ENCODE peak calls at places on chromosome 4, in nine cellular contexts. L is mammary epithelial cell; H is fibroblast of pulmonary artery; A is CD8-positive, alpha-beta T cell; I is kidney epithelial cell; G is AG09309; S is pancreas; J is ascending aorta; M is astrocyte. R is an unnamed sample.

GRCh38 chr4:95129708-95130343 is 372.1 kb downstream of the BMPR1B start:
- DNase-seq in M (peak), I (peak), G (peak), S (peak), A (no peak), H (peak), J (peak), L (peak), R (peak)

GRCh38 chr4:127045872-127046271 is 586.9 kb upstream of the INTU start:
- DNase-seq in A (no peak), J (no peak), H (no peak), L (peak), M (no peak), S (no peak), G (no peak), I (no peak), R (no peak)

GRCh38 chr4:41358626-41359025 is 101.9 kb downstream of the UCHL1 start:
- DNase-seq in G (no peak), L (no peak), H (no peak), M (peak), A (no peak), S (no peak), J (no peak), I (no peak), R (no peak)

GRCh38 chr4:20249333-20249732 is 2.4 kb upstream of the SLIT2 start:
- DNase-seq in L (no peak), H (peak), M (peak), G (no peak), I (no peak), J (no peak), S (no peak), A (no peak), R (peak)

GRCh38 chr4:152534541-152535231 is 1.2 kb downstream of the FBXW7 start:
- DNase-seq in M (peak), L (peak), G (no peak), J (peak), I (no peak), H (peak), A (peak), S (peak), R (peak)

GRCh38 chr4:100841911-100842310 is 324.1 kb upstream of the EMCN start:
- DNase-seq in A (no peak), J (no peak), I (no peak), S (no peak), G (no peak), L (no peak), M (peak), H (peak), R (peak)

GRCh38 chr4:164446516-164446915 is 307.4 kb upstream of the SMIM31 start:
- DNase-seq in A (no peak), L (peak), H (peak), I (peak), M (peak), J (no peak), S (no peak), G (no peak), R (peak)

GRCh38 chr4:153661215-153661822 is 22.8 kb upstream of the TLR2 start:
- DNase-seq in J (no peak), M (no peak), H (peak), S (no peak), G (peak), A (no peak), L (peak), I (no peak), R (peak)

GRCh38 chr4:26496207-26496783 is 6.0 kb upstream of the CCKAR start:
- DNase-seq in I (no peak), J (no peak), H (no peak), S (no peak), G (no peak), A (no peak), L (no peak), M (no peak), R (no peak)

GRCh38 chr4:38976308-38976707 is 55.9 kb downstream of the TMEM156 start:
- DNase-seq in I (no peak), G (no peak), L (no peak), H (no peak), A (no peak), M (no peak), J (no peak), S (no peak), R (no peak)

GRCh38 chr4:19592391-19592790 is 659.3 kb upstream of the SLIT2 start:
- DNase-seq in A (no peak), I (no peak), L (no peak), H (peak), J (no peak), G (no peak), S (no peak), M (no peak), R (no peak)

GRCh38 chr4:81421346-81422218 is 50.1 kb downstream of the RASGEF1B start:
- DNase-seq in A (no peak), G (no peak), H (peak), L (peak), J (no peak), I (peak), S (no peak), M (peak), R (peak)

GRCh38 chr4:27861381-27861787 is 1000.7 kb downstream of the STIM2 start:
- DNase-seq in A (no peak), I (no peak), M (no peak), L (peak), G (peak), J (no peak), H (peak), S (peak), R (peak)

GRCh38 chr4:54423066-54423465 is 194.0 kb downstream of the PDGFRA start:
- DNase-seq in L (peak), S (no peak), G (peak), H (no peak), M (peak), J (no peak), A (no peak), I (no peak), R (no peak)

GRCh38 chr4:139419388-139419914 is 34.5 kb upstream of the RAB33B start:
- DNase-seq in L (peak), H (peak), A (no peak), J (peak), I (peak), M (peak), S (peak), G (peak), R (peak)

DNA sequence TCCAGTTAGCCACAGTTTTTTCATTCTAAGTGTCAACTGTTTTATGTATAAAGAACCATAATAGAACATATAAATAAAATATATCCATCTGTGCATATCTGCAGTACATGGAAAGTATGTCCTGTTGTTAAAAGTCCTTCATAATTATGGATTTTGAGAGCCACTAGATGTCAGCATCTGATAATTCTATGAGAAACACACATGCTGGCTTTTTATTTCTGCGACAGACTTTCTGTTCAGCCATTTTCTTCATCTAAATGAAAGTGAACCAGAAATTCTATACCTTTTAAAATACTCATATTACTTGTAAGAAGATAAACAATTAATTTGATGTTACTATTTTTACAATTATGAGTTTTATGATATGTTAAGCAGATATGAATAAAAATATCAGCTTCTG is 251.4 kb downstream of the GPM6A start:
- DNase-seq in M (peak), L (peak), S (no peak), J (no peak), G (peak), A (no peak), I (peak), H (peak), R (peak)
- TF ChIP-seq CTCF in M (peak), L (peak), S (no peak), J (no peak), G (peak), A (no peak), I (peak), H (peak), R (peak)

DNA sequence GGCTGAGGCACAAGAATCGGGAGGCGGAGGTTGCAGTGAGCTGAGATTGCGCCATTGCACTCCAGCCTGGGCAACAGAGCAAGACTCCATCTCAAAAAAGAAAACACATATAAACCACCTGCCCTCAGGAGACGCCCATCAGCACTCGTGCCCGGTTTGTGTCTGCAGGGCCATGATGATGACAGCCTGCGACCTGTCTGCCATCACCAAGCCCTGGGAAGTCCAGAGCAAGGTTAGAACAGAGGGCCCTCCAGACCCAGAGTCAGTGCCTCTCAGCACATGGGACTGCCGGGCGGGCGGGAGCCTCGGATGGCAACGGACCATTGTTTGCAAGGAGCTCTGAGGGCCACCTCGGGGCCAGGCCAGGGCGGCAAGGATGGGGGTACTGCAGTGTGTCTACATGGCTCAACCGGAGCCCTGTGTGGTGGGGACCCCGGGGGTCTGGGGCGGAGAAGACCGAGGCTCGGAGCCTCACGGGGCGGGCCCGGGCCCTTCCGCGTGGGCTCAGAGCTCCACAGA is 9.3 kb downstream of the ATP5ME start:
- DNase-seq in G (no peak), J (peak), L (no peak), I (no peak), S (peak), M (no peak), H (no peak), A (no peak), R (no peak)
- H3K4me3 ChIP-seq in G (no peak), J (no peak), L (no peak), I (no peak), S (no peak), M (no peak), H (no peak), A (peak), R (no peak)

DNA sequence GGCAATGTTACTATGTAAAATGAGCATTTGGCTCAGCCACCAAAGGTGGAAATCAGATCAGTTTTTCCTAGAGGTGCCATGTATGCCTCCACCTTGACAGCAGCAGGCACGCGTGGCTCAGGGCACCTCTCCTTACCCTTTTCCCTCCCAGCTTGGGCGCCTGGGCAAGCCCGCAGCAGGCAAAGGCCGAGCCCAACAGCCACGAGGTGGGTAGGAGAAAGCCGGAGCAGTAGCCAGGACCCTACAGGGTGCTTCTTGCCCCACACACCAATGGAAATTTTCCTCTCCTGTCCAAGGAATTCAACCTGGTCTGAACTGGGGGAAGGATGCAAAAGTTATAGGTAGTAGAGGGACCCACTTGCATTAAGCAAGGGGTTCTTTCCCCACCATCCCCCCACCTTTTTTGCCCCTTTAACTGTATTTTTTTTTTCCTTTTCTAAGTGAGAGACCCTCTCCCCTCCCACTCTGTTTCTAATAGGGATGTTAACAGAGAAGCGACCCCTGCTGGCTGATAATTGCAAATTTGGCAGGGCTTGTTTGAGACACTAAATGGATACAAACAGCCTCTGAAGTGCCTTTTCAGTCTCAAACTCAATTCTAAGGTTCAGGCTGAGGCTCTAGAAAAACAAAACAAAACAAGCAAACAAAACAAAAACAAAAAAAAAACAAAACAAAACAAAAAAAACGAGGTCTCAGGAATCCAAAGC is 895.1 kb downstream of the PCDH18 start:
- DNase-seq in A (no peak), G (no peak), I (no peak), S (no peak), M (no peak), J (no peak), H (peak), L (no peak), R (peak)
- TF ChIP-seq CTCF in A (no peak), G (no peak), I (peak), S (no peak), M (peak), J (no peak), H (peak), L (peak), R (peak)

DNA sequence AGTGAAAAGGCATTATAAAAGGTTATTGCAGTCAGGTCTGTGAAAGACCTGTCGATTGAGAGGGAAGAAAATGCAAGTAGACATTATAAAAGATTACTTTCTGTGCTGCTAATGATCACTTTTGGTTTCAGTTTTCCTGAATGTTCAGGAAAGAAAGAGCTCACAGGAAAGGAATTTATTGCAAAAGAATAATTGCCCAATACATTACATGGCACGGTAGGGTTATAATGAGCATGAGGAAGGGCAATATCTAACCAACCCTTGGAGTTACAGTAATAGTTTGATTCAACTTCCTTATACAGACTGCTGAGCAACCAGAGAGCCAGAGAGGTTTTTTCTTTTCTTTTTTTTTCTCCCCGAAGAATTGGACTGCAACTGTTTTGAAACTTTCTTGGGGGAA is 246.9 kb downstream of the C4orf33 start:
- DNase-seq in J (no peak), I (peak), M (peak), S (no peak), H (peak), A (no peak), G (peak), L (peak), R (peak)
- H3K4me3 ChIP-seq in J (no peak), I (no peak), M (no peak), S (no peak), H (peak), A (no peak), G (peak), L (peak), R (no peak)

GRCh38 chr4:146654976-146655761 is 16.5 kb downstream of the POU4F2 start:
- DNase-seq in S (no peak), H (peak), G (no peak), A (no peak), I (no peak), L (no peak), J (no peak), M (peak), R (peak)
- TF ChIP-seq CTCF in S (no peak), H (no peak), G (no peak), A (no peak), I (no peak), L (no peak), J (no peak), M (no peak), R (no peak)

DNA sequence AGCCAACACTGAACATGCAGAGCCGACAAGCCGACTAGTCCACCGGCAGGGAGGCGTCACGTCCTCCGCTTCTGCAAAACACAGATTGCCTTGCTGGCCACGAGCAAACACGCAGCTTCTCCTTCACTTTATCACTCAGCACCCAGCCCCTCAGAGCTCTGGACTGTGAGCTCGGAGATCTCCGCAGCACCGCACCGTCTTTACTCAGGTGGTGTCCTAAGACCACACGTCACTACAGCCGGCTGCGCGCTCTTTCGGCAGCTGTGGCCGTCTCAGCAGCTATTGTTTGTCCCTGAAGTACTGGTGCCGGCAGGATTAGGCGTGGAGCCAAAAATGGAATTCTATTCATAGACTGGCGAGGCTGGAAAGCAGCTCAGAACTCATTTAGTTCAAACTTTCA is 72.0 kb downstream of the FAT1 start:
- DNase-seq in L (no peak), A (no peak), S (peak), H (peak), I (no peak), M (peak), G (no peak), J (peak), R (peak)
- H3K4me3 ChIP-seq in L (no peak), A (no peak), S (no peak), H (no peak), I (no peak), M (peak), G (no peak), J (peak), R (peak)